ENCODE peak calls at places on chromosomes 6 and 20, in four cellular contexts. O, I, X and R are unnamed samples.

GRCh38 chr6:44034931-44035345 is 92.3 kb downstream of the MRPL14 start:
- DNase-seq in O (no peak), I (no peak), X (no peak), R (no peak)

GRCh38 chr6:134111062-134111677 is 58.7 kb upstream of the SLC2A12 start:
- DNase-seq in I (no peak), X (no peak), O (peak), R (no peak)

GRCh38 chr20:45904583-45905504 is 7.1 kb downstream of the PLTP start:
- DNase-seq in O (no peak), X (no peak), I (no peak), R (no peak)

GRCh38 chr6:67133973-67134372 is 1426.9 kb upstream of the EYS start:
- DNase-seq in O (no peak), I (no peak), X (no peak), R (no peak)

GRCh38 chr6:53934013-53934412 is 139.2 kb downstream of the LRRC1 start:
- DNase-seq in O (no peak), X (no peak), I (no peak), R (no peak)

GRCh38 chr6:117600008-117600743 is 2.1 kb downstream of the GOPC start:
- DNase-seq in O (no peak), I (no peak), X (no peak), R (no peak)

GRCh38 chr6:33607126-33607783 is 13.9 kb upstream of the ITPR3 start:
- DNase-seq in I (no peak), X (no peak), O (no peak), R (no peak)

GRCh38 chr6:141107562-141108160 is 1025.1 kb upstream of the GJE1 start:
- DNase-seq in X (no peak), O (no peak), I (no peak), R (no peak)

GRCh38 chr6:63537126-63537958 is 34.9 kb upstream of the LOC128125822 start:
- DNase-seq in X (no peak), I (no peak), O (no peak), R (no peak)

GRCh38 chr6:12196326-12196936 is 93.7 kb upstream of the EDN1 start:
- DNase-seq in X (no peak), O (no peak), I (peak), R (no peak)

GRCh38 chr20:50913976-50914375 is 17.3 kb downstream of the ADNP start:
- DNase-seq in X (no peak), I (peak), O (no peak), R (no peak)

GRCh38 chr6:131914967-131915751 is 36.0 kb downstream of the CCN2 start:
- DNase-seq in X (no peak), I (peak), O (no peak), R (no peak)

GRCh38 chr20:63320616-63321147 is 27.7 kb downstream of the COL20A1 start:
- DNase-seq in I (no peak), O (no peak), X (peak), R (no peak)

GRCh38 chr6:139547082-139547776 is 172.8 kb upstream of the CITED2 start:
- DNase-seq in X (no peak), I (no peak), O (no peak), R (no peak)

GRCh38 chr20:46808565-46808964 is 86.1 kb upstream of the EYA2 start:
- DNase-seq in I (no peak), X (no peak), O (no peak), R (no peak)

GRCh38 chr6:139334791-139335446 is 39.5 kb downstream of the CITED2 start:
- DNase-seq in I (peak), X (no peak), O (no peak), R (no peak)

GRCh38 chr20:25047766-25048165 is 10.2 kb downstream of the ACSS1 start:
- DNase-seq in O (no peak), X (no peak), I (no peak), R (no peak)

GRCh38 chr6:21873562-21873961 is 280.0 kb downstream of the SOX4 start:
- DNase-seq in I (peak), X (no peak), O (no peak), R (no peak)

GRCh38 chr6:16249971-16250370 is 11.6 kb downstream of the GMPR start:
- DNase-seq in O (no peak), X (no peak), I (no peak), R (no peak)

GRCh38 chr6:24766685-24767462 is 7.9 kb upstream of the GMNN start:
- DNase-seq in I (no peak), O (no peak), X (no peak), R (no peak)

GRCh38 chr6:16130932-16131387 is 2.1 kb downstream of the MYLIP start:
- DNase-seq in X (no peak), I (peak), O (no peak), R (no peak)

GRCh38 chr20:56554869-56555268 is 21.8 kb downstream of the FAM209B start:
- DNase-seq in X (no peak), O (no peak), I (peak), R (no peak)

GRCh38 chr20:36196676-36197075 is 39.6 kb upstream of the AAR2 start:
- DNase-seq in X (no peak), O (no peak), I (no peak), R (no peak)

GRCh38 chr20:38554986-38555385 is 26.0 kb upstream of the ADIG start:
- DNase-seq in O (no peak), X (no peak), I (no peak), R (no peak)

GRCh38 chr6:155313602-155314091 is 637 bp downstream of the TFB1M start:
- DNase-seq in X (no peak), I (no peak), O (peak), R (no peak)

GRCh38 chr20:63974402-63975200 is 4.8 kb downstream of the SAMD10 start:
- DNase-seq in O (no peak), X (peak), I (no peak), R (no peak)

GRCh38 chr6:126804255-126805064 is 314.0 kb upstream of the RSPO3 start:
- DNase-seq in X (no peak), I (peak), O (no peak), R (no peak)

GRCh38 chr20:62580733-62581132 is 61.6 kb upstream of the SLCO4A1 start:
- DNase-seq in O (no peak), I (no peak), X (no peak), R (no peak)

GRCh38 chr6:169162968-169163903 is 90.4 kb downstream of the THBS2 start:
- DNase-seq in X (no peak), I (peak), O (no peak), R (no peak)

GRCh38 chr6:169794317-169795055 is 43.1 kb downstream of the ERMARD start:
- DNase-seq in X (no peak), O (no peak), I (no peak), R (no peak)

GRCh38 chr20:17646901-17647301 is 35.1 kb downstream of the RRBP1 start:
- DNase-seq in X (no peak), I (no peak), O (no peak), R (no peak)

GRCh38 chr6:121857551-121857950 is 422.1 kb downstream of the GJA1 start:
- DNase-seq in I (no peak), X (no peak), O (no peak), R (no peak)

GRCh38 chr6:7201732-7202541 is 94.2 kb downstream of the RREB1 start:
- DNase-seq in I (no peak), X (peak), O (no peak), R (no peak)

GRCh38 chr6:6972456-6972855 is 135.3 kb upstream of the RREB1 start:
- DNase-seq in X (no peak), I (no peak), O (no peak), R (no peak)

GRCh38 chr20:8805737-8806442 is 263.0 kb upstream of the PLCB4 start:
- DNase-seq in O (no peak), X (no peak), I (no peak), R (no peak)

GRCh38 chr6:165573671-165574070 is 89.4 kb downstream of the PDE10A start:
- DNase-seq in X (peak), I (no peak), O (no peak), R (no peak)

GRCh38 chr6:34396518-34396917 is 4.0 kb upstream of the NUDT3 start:
- DNase-seq in I (no peak), O (no peak), X (no peak), R (no peak)

GRCh38 chr6:5085638-5086293 is 625 bp downstream of the PPP1R3G start:
- DNase-seq in I (no peak), O (no peak), X (peak), R (no peak)

GRCh38 chr6:72826744-72827438 is 205.0 kb downstream of the KCNQ5 start:
- DNase-seq in O (no peak), I (no peak), X (no peak), R (no peak)

GRCh38 chr6:3867616-3868502 is 18.7 kb downstream of the FAM50B start:
- DNase-seq in O (no peak), X (no peak), I (no peak), R (no peak)
- H3K27ac ChIP-seq in O (no peak), X (no peak), I (no peak), R (no peak)

GRCh38 chr6:35648203-35648602 is 40.5 kb downstream of the FKBP5 start:
- DNase-seq in O (no peak), I (no peak), X (no peak), R (no peak)
- H3K27ac ChIP-seq in O (no peak), I (no peak), X (no peak), R (no peak)

GRCh38 chr6:160455484-160456213 is 107.5 kb downstream of the SLC22A3 start:
- DNase-seq in O (peak), I (peak), X (peak), R (peak)
- H3K27ac ChIP-seq in O (no peak), I (peak), X (peak), R (no peak)

DNA sequence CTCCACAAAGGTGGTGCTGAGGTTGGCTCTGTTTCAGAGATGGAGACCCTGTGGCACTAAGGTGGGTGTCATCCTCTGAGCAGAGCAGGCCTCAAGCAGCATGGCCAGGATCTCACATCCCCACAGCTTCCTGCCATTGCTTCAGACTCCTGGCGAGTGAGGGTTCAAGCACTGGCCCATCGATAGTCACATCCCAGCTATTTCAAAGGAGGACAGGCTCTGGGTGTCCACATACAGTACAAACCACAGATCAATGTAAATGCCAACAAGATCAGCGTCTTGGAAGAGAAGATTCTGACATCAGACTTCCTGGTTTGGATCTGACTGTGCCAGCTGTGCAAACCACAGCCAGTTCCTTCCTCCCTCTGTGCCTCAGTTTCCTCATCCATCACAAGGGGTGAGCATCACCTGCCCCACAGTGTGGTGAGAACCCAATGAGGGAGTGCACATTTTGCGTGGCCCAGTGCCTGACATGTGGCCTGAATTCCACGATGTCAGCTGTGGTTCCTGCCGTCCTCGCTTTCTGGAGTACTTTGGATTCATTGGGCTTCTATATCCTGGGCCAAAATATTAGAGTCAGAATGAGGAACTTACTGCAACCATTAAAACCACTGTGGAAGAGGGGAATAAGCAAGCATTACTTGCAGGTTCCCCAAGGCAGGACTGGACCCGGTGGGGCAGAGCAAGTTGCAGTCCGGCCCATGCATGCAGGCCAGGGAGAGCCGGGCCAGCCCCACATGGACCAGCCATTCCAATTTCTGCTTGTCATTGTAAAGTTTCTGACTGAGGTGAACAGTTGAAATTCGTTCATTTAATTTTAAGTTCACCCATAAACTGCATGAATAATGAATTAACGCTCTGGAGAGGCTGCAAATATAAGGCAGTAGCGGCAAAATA is 236.0 kb downstream of the TTLL2 start:
- DNase-seq in O (no peak), X (no peak), I (no peak), R (no peak)
- H3K27ac ChIP-seq in O (no peak), X (no peak), I (no peak), R (no peak)

GRCh38 chr6:158043586-158044524 is 62.2 kb downstream of the SYNJ2 start:
- DNase-seq in O (no peak), I (no peak), X (peak), R (no peak)
- H3K27ac ChIP-seq in O (no peak), I (no peak), X (peak), R (peak)